ENCODE peak calls at places on chromosomes 5 and 9, in four cellular contexts. One of them, this sample, is unnamed.
A peak's percentile ranks its signal among the peaks of the same experiment; 100 is the strongest.

GRCh38 chr9:35904966-35905781 is 828 bp upstream of the HRCT1 start:
- DNase-seq in psoas muscle: no peak
- DNase-seq in fibroblast of mammary gland: peak; percentile 84
- DNase-seq in colonic mucosa: peak; percentile 77
- DNase-seq in this sample: no peak

GRCh38 chr5:14787801-14788579 is 83.6 kb downstream of the ANKH start:
- DNase-seq in psoas muscle: no peak
- DNase-seq in fibroblast of mammary gland: no peak
- DNase-seq in colonic mucosa: no peak
- DNase-seq in this sample: no peak

GRCh38 chr5:116361171-116361967 is 213.3 kb downstream of the SEMA6A start:
- DNase-seq in psoas muscle: peak; percentile 73
- DNase-seq in fibroblast of mammary gland: peak; percentile 14
- DNase-seq in colonic mucosa: peak; percentile 60
- DNase-seq in this sample: no peak

GRCh38 chr9:112249277-112249676 is 74.2 kb upstream of the SUSD1 start:
- DNase-seq in psoas muscle: no peak
- DNase-seq in fibroblast of mammary gland: peak; percentile 31
- DNase-seq in colonic mucosa: no peak
- DNase-seq in this sample: no peak

GRCh38 chr5:139639619-139640431 is 8.3 kb upstream of the CXXC5 start:
- DNase-seq in psoas muscle: peak; percentile 90
- DNase-seq in fibroblast of mammary gland: peak; percentile 43
- DNase-seq in colonic mucosa: peak; percentile 18
- DNase-seq in this sample: no peak

GRCh38 chr5:57816108-57816507 is 333.5 kb upstream of the ACTBL2 start:
- DNase-seq in psoas muscle: no peak
- DNase-seq in fibroblast of mammary gland: peak; percentile 97
- DNase-seq in colonic mucosa: no peak
- DNase-seq in this sample: no peak

GRCh38 chr5:143106175-143106574 is 297.3 kb downstream of the NR3C1 start:
- DNase-seq in psoas muscle: peak; percentile 60
- DNase-seq in fibroblast of mammary gland: peak; percentile 80
- DNase-seq in colonic mucosa: peak; percentile 47
- DNase-seq in this sample: no peak

GRCh38 chr9:82021198-82021597 is 32.6 kb downstream of the SPATA31D1 start:
- DNase-seq in psoas muscle: peak; percentile 56
- DNase-seq in fibroblast of mammary gland: peak; percentile 100
- DNase-seq in colonic mucosa: no peak
- DNase-seq in this sample: no peak

GRCh38 chr9:133844876-133845658 is 106.9 kb upstream of the SARDH start:
- DNase-seq in psoas muscle: peak; percentile 83
- DNase-seq in fibroblast of mammary gland: peak; percentile 25
- DNase-seq in colonic mucosa: peak; percentile 50
- DNase-seq in this sample: peak; percentile 56
- H3K4me3 ChIP-seq in psoas muscle: peak overlapping the region; percentile 22
- H3K4me3 ChIP-seq in fibroblast of mammary gland: no peak overlapping the region
- H3K4me3 ChIP-seq in colonic mucosa: no peak overlapping the region
- H3K4me3 ChIP-seq in this sample: peak overlapping the region; percentile 34

DNA sequence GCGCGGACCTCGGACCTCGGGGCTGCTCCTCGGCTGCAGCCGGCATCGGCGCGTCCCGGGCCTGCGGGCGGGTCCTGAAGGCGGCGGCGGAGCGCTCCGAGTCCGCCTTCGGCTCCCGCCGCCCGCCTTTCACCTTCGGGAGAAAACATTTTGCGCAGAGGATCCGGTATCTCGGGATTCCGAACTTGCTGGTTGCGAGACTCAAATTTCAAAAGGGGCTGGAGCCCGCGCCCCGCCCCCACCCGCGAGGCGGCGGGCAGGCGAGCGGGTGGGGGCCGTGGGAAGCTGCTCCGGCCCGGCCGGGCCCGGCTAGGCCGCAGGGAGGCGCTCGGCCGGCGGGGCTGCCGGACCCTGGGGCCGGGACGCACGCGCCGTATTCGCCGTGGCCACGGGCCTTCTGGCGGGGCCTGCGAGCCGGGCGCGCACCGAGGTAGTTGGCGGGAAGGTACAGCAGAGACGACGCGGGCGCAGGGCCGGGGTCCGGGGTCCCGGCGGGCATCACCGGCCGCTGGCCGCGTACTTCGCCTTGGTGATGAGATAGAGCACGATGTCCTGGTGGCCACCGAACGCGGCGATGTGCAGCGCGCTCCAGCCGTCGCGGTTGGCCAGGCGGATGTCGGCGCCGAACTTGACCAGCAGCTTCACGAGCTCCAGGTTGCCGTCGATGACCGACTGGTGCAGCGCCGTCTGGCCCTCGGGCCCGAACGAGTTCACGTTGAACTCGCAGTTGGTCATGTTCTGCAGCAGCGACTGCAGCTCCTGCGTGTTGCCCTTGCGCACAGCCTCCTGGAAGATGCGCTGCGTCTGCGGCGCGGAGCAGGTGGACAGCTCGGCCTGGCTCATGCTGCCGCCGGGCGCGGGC is 754 bp downstream of the NRARP start:
- DNase-seq in psoas muscle: peak; percentile 58
- DNase-seq in fibroblast of mammary gland: peak; percentile 30
- DNase-seq in colonic mucosa: peak; percentile 32
- DNase-seq in this sample: no peak
- TF ChIP-seq CTCF in psoas muscle: peak; percentile 24
- TF ChIP-seq CTCF in fibroblast of mammary gland: no peak
- TF ChIP-seq CTCF in colonic mucosa: no peak
- TF ChIP-seq CTCF in this sample: peak; percentile 16

DNA sequence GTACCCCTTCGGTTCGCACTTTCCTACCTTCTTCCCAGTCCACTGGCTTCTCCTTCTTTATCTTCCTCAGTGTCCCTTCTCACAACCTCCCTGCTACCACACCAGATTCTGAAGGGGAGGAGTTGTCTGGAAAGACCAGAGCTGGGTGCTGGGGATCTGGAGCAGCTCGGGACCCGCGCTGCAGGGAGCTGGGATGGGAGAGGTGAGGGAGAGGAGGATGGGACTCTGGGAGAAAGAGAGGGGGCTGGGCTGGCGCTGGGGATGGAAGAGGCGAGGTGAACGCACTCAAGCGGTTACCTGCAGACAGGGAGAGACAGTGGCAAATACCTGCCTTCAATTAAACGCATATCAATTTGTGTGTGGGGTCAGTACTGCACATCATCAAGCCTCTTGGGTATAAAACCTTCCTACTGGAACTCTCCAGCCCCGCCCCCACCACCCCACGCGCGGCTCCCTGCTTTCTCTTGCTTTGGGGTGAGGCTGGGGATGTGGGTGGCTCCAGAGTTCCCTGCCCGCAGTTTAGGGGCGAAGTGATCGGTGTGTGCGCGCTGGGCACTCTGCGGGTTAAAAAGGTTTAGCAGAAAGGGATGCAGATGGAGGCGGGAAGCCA is 1.1 kb upstream of the PAM start:
- DNase-seq in psoas muscle: peak; percentile 48
- DNase-seq in fibroblast of mammary gland: no peak
- DNase-seq in colonic mucosa: peak; percentile 30
- DNase-seq in this sample: no peak
- H3K4me3 ChIP-seq in psoas muscle: peak overlapping the region; percentile 94
- H3K4me3 ChIP-seq in fibroblast of mammary gland: peak overlapping the region; percentile 95
- H3K4me3 ChIP-seq in colonic mucosa: peak overlapping the region; percentile 79
- H3K4me3 ChIP-seq in this sample: peak overlapping the region; percentile 96

DNA sequence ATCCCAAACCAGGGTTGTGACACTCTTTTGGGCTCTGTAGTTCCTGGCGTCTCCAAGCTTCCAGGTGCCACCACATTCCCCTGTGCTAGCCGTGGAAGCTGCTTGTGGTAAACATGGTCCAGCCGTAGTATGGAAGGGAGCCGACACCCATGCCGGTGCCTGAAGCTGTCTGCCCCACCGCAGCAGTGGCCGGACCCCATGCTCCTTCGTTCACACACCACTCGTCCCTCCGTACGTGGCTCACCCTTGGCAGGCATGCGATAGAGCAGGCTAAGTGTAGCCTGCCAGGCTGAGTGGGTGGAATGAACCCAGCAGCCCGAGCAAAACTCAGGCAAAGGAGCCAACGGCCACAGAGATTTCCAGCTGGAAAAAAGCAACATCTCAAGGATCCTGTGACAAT is 2030.4 kb downstream of the EFNA5 start:
- DNase-seq in psoas muscle: no peak
- DNase-seq in fibroblast of mammary gland: no peak
- DNase-seq in colonic mucosa: no peak
- DNase-seq in this sample: no peak
- TF ChIP-seq CTCF in psoas muscle: no peak
- TF ChIP-seq CTCF in fibroblast of mammary gland: no peak
- TF ChIP-seq CTCF in colonic mucosa: no peak
- TF ChIP-seq CTCF in this sample: no peak

DNA sequence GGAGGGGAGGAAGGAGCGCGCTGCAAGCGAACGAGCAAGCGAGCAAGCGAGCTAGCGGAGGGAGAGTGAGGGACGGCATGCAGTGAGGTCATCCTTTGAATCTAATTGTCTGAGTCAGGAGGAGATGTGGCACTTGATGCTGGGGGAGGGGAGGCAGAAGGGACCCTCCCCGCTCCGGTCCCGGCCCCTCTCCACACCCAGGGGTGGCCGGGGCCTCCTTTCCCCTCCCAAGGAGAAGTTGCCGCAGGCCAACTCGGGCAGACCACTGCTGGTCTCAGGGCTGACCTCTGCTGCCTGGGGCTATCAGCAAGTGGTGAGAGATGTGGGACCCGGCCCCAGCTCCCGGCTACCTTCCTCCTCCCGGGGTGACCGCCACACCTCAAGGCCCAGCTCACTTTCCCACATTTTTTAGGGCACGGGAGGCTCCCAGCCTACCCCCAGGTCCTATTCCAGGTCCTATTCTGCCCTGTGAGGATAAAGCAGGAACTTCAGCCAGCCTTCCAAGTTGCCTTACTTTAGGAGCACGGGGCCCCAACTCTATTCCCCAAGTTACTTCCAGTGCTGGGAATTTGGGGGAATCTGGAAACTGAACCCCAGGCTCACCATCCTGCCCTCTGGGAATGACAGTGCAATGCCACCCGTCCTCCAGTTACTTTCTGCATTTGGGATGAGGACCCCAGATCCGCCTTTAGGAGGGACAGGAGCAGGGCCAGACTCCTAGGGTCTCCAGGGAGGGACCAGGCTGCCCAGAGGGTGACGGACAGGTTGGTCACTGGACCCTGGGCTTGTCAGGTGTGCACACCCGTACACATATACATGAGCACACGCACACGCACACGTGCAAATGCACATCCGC is 11.1 kb downstream of the CNTFR start:
- DNase-seq in psoas muscle: no peak
- DNase-seq in fibroblast of mammary gland: peak; percentile 53
- DNase-seq in colonic mucosa: no peak
- DNase-seq in this sample: no peak
- H3K4me3 ChIP-seq in psoas muscle: peak overlapping the region; percentile 33
- H3K4me3 ChIP-seq in fibroblast of mammary gland: no peak overlapping the region
- H3K4me3 ChIP-seq in colonic mucosa: no peak overlapping the region
- H3K4me3 ChIP-seq in this sample: peak overlapping the region; percentile 45

GRCh38 chr5:38023799-38024198 is 184.0 kb upstream of the GDNF start:
- DNase-seq in psoas muscle: no peak
- DNase-seq in fibroblast of mammary gland: no peak
- DNase-seq in colonic mucosa: no peak
- DNase-seq in this sample: no peak
- TF ChIP-seq CTCF in psoas muscle: peak; percentile 26
- TF ChIP-seq CTCF in fibroblast of mammary gland: peak; percentile 13
- TF ChIP-seq CTCF in colonic mucosa: no peak
- TF ChIP-seq CTCF in this sample: no peak

This sample was measured in ascending aorta.